ENCODE peak calls at places on chromosomes 6 and 20, in four cellular contexts. L is CD8-positive, alpha-beta memory T cell; A is gastrocnemius medialis; Y is adrenal gland. Z is an unnamed sample. For H3K9me3 and H3K27me3, the result is how much of the 10 kb centered on the place peaks cover.

GRCh38 chr6:33607784-33608161 is 13.3 kb upstream of the ITPR3 start:
- DNase-seq in Y (no peak), L (no peak), A (peak), Z (no peak)

GRCh38 chr6:80088637-80089036 is 17.8 kb upstream of the BCKDHB start:
- DNase-seq in Y (no peak), L (no peak), A (no peak), Z (no peak)

GRCh38 chr6:112245511-112246203 is 8.7 kb downstream of the LAMA4 start:
- DNase-seq in A (no peak), L (no peak), Y (no peak), Z (no peak)

GRCh38 chr6:125953502-125953875 is 3.1 kb upstream of the HINT3 start:
- DNase-seq in A (no peak), Y (no peak), L (no peak), Z (no peak)

GRCh38 chr6:129131282-129131681 is 248.3 kb downstream of the LAMA2 start:
- DNase-seq in L (no peak), Y (peak), A (peak), Z (peak)

GRCh38 chr6:75893058-75893775 is 144.2 kb downstream of the MYO6 start:
- DNase-seq in A (no peak), Y (no peak), L (no peak), Z (no peak)

GRCh38 chr20:40493071-40493470 is 196.0 kb downstream of the MAFB start:
- DNase-seq in L (no peak), Y (peak), A (peak), Z (peak)

GRCh38 chr20:18267815-18268214 is 20.5 kb upstream of the ZNF133 start:
- DNase-seq in Y (no peak), A (no peak), L (no peak), Z (no peak)

GRCh38 chr6:28771401-28772267 is 152.2 kb downstream of the TRIM27 start:
- DNase-seq in L (no peak), A (no peak), Y (no peak), Z (no peak)

GRCh38 chr6:83597511-83597910 is 85.2 kb downstream of the PRSS35 start:
- DNase-seq in A (no peak), Y (no peak), L (no peak), Z (no peak)

GRCh38 chr6:139679516-139680179 is 305.2 kb upstream of the CITED2 start:
- DNase-seq in L (no peak), Y (no peak), A (no peak), Z (no peak)

GRCh38 chr6:158356586-158357546 is 44.6 kb downstream of the TULP4 start:
- DNase-seq in A (no peak), L (no peak), Y (no peak), Z (no peak)

GRCh38 chr20:41342474-41343464 is 2.1 kb downstream of the LPIN3 start:
- DNase-seq in Y (no peak), A (no peak), L (no peak), Z (no peak)

GRCh38 chr6:31880616-31881015 is 1.8 kb upstream of the SLC44A4 start:
- DNase-seq in L (no peak), A (no peak), Y (no peak), Z (no peak)

GRCh38 chr6:107728564-107728897 is 95.6 kb downstream of the SCML4 start:
- DNase-seq in A (no peak), L (no peak), Y (no peak), Z (no peak)

GRCh38 chr6:2224847-2225382 is 20.5 kb downstream of the GMDS start:
- DNase-seq in A (no peak), Y (no peak), L (no peak), Z (no peak)

GRCh38 chr6:16602035-16602434 is 159.2 kb downstream of the ATXN1 start:
- DNase-seq in A (no peak), Y (no peak), L (no peak), Z (no peak)

GRCh38 chr6:169640347-169640972 is 61.4 kb downstream of the WDR27 start:
- DNase-seq in A (no peak), L (no peak), Y (peak), Z (no peak)

GRCh38 chr20:46720776-46721425 is 11.5 kb downstream of the SLC2A10 start:
- DNase-seq in A (no peak), L (no peak), Y (no peak), Z (no peak)

GRCh38 chr6:7727951-7728854 is 2.3 kb downstream of the BMP6 start:
- DNase-seq in A (no peak), Y (peak), L (no peak), Z (peak)

GRCh38 chr20:35497780-35498189 is 31.7 kb downstream of the C20orf173 start:
- DNase-seq in L (no peak), A (peak), Y (no peak), Z (peak)

GRCh38 chr6:43283905-43284304 is 14.2 kb upstream of the SLC22A7 start:
- DNase-seq in Y (no peak), A (no peak), L (no peak), Z (no peak)

GRCh38 chr20:41138527-41139226 is 1.3 kb downstream of the PLCG1 start:
- DNase-seq in Y (no peak), A (no peak), L (peak), Z (no peak)

GRCh38 chr6:157438611-157439109 is 57.7 kb downstream of the ZDHHC14 start:
- DNase-seq in A (no peak), Y (no peak), L (no peak), Z (no peak)

GRCh38 chr6:85460951-85461805 is 11.3 kb downstream of the NT5E start:
- DNase-seq in A (no peak), Y (no peak), L (peak), Z (no peak)

GRCh38 chr6:155197947-155198346 is 65.9 kb upstream of the CLDN20 start:
- DNase-seq in Y (no peak), L (no peak), A (no peak), Z (no peak)

GRCh38 chr20:64253000-64253383 is 2.6 kb upstream of the PCMTD2 start:
- DNase-seq in Y (no peak), A (no peak), L (no peak), Z (no peak)

GRCh38 chr6:123393333-123393732 is 243.4 kb downstream of the TRDN start:
- DNase-seq in A (no peak), Y (no peak), L (no peak), Z (no peak)

GRCh38 chr20:3980260-3981131 is 34.9 kb downstream of the RNF24 start:
- DNase-seq in A (no peak), L (no peak), Y (peak), Z (no peak)

GRCh38 chr20:59154317-59155013 is 9.2 kb upstream of the ZNF831 start:
- DNase-seq in Y (no peak), L (no peak), A (no peak), Z (no peak)

GRCh38 chr20:40251284-40251932 is 437.6 kb downstream of the MAFB start:
- DNase-seq in L (no peak), A (no peak), Y (peak), Z (no peak)

GRCh38 chr20:43751167-43752050 is 24.6 kb upstream of the GTSF1L start:
- DNase-seq in A (no peak), Y (no peak), L (no peak), Z (no peak)

GRCh38 chr6:75751443-75751842 is 2.4 kb downstream of the MYO6 start:
- DNase-seq in A (no peak), L (no peak), Y (no peak), Z (no peak)

GRCh38 chr6:159761135-159761872 is 541 bp upstream of the ACAT2 start:
- DNase-seq in L (no peak), A (no peak), Y (peak), Z (peak)

GRCh38 chr6:11771473-11772048 is 7.0 kb downstream of the ADTRP start:
- DNase-seq in A (no peak), Y (no peak), L (no peak), Z (no peak)

GRCh38 chr6:96491926-96492325 is 29.7 kb upstream of the UFL1 start:
- DNase-seq in A (no peak), Y (no peak), L (no peak), Z (no peak)
- H3K9me3 ChIP-seq in A (under half), Y (under half), L (under half), Z (half or more)

GRCh38 chr20:7889736-7890135 is 50.5 kb downstream of the HAO1 start:
- DNase-seq in L (no peak), A (no peak), Y (no peak), Z (no peak)

GRCh38 chr20:7897965-7898364 is 42.3 kb downstream of the HAO1 start:
- DNase-seq in L (no peak), A (no peak), Y (no peak), Z (no peak)

DNA sequence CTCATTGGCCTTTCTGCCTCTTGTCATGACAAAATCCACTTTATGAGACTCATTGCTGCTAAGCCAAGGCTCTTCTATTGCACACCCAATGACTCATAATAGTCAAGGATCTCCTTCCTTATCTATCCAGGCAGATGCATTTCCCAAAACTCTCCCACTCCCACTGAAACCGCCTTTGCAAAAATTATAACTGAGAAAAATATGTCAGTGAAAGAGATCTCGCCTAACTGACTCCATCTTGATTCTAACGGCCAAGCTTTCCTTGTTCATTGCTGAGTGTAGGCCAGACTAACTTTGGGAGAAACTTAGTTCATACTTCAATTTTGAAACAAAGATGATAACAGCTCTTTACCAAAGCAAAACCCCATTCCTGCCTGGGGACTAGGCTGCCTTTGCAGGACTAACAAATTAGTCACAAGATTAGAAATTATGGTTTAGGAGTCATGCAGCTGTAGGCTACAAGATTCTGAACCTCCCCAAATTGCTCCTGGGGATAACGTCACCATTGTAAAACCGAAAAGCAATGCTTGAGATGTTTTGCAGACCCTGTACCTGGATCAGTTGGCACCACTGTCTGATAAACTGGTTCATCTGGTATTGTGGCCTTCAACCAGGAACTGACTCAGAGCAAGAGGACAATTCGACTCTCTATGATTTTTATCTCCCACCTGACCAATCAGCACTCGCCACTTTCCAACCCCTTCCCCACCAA is 47.1 kb downstream of the HAO1 start:
- DNase-seq in A (no peak), L (no peak), Y (no peak), Z (no peak)
- H3K27me3 ChIP-seq in A (under half), L (under half), Y (under half), Z (under half)

DNA sequence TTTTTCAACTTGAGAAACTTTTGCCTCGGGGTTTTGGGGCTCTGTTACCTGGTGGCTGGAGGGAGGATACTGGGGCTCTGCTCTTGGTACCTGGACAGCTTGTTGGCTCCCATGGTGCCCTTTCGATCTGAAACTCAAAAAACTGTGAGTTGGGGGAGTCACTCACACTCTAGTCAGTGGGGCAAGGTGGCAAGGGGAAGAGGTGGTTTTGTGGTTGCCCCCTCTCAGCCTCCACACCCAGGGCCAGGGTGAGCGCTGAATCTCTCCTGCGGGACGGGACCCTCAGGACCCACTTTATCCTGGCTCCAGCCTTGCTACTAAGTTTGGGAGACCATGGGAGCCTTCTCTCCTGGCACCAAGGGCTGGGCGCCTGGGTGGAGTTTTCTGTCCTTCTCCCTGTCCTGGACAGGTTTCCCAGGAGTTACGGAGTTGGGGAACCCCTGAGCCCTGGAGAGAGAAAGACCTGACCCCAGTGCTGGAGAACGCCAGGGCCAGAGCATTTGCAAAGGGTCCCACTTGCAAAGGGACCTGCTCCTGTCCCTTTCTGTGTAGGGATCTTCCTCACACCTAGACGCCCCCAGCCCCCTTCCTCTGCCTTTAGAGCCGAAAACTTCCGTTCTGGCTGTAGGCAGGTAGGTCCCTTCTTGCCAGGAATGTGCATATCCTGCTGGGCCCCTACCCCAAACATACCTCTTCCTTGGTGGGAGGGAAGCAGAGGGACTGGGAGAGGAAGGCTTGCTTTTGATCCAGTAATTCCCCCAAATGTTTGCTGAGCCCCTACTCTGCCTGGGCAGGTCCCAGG is 2.9 kb downstream of the FOXP4 start:
- DNase-seq in Y (no peak), L (no peak), A (no peak), Z (no peak)
- H3K27ac ChIP-seq in Y (no peak), L (no peak), A (no peak), Z (no peak)

DNA sequence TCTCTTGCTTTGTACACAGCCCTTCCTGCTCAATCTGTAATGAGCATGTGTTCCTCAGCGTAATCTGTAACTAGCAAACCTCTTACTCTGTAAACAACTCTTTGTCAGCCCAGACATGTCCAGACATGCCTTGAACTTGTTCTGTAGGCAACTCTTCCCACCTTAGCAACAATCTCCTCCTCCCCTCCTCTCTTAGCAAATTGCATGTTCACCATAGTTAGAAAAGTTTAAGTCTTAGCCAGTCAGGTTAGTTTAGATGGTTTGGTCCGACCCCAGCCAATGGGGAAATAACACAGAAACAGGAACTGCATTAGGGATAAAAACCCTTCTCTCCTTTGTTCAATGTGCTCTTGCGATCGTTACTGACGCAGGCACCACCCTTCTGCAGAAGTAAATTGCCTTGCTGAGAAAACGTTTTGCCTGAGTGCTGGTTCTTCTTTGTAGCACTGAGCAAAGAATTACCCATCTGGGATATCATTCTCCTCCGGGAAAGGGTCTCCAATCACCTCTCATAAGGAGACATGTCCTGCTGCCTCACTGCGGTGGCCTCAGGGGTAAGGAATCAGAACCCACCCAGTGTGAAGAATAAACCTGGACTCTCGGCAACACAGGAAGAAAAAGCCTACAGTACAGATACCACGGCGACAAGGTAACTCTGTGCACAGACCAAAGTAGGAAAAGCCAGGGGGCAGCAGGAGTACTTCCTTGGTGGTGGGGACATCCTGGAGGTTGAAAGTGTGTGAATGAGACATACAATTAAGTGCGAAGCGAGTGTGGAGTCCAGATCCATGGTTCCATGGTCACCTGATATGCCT is 26.2 kb downstream of the PLN start:
- DNase-seq in L (no peak), A (no peak), Y (no peak), Z (no peak)
- H3K9me3 ChIP-seq in L (under half), A (under half), Y (under half), Z (under half)

DNA sequence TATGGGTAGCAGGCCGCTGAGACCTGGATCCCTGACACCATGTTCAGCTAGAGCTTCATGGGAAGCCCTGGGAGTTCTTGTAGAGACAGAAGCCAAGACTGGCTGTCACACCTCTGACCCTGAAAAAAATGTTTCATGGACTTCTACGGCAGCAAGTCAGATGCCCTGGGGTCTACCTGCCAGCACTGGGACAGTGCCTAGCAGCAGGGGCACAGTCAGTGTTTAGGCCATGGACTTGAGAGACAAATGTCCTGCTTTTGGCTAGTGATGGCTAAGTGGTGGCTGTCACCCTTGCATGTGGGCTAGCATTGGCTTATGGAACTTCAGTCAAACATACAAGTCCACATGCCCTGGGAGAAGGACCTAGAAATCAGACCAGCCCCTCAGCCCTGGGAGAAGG is 41.3 kb upstream of the SSTR4 start:
- DNase-seq in A (no peak), Y (no peak), L (no peak), Z (no peak)
- H3K27me3 ChIP-seq in A (under half), Y (under half), L (under half), Z (under half)